ENCODE peak calls at places on chromosomes 16 and 17, in seven cellular contexts. H is cardiac muscle cell, J is adrenal gland, M is heart right ventricle, N is uterus, Q is right atrium auricular region, P is IMR-90. A is an unnamed sample.

GRCh38 chr16:4873091-4873490 is 25.8 kb downstream of the UBN1 start:
- DNase-seq in Q (no peak), H (no peak), M (no peak), P (no peak), J (no peak), N (no peak), A (no peak)

GRCh38 chr17:76048711-76049110 is 21.6 kb upstream of the EVPL start:
- DNase-seq in Q (no peak), N (no peak), M (no peak), H (no peak), J (no peak), P (peak; percentile 16), A (no peak)

GRCh38 chr16:47004652-47005051 is 31.2 kb upstream of the DNAJA2 start:
- DNase-seq in J (no peak), M (no peak), Q (no peak), P (no peak), N (no peak), H (no peak), A (no peak)

GRCh38 chr17:34098712-34099111 is 156.4 kb upstream of the CCL2 start:
- DNase-seq in P (no peak), J (no peak), N (no peak), H (no peak), Q (no peak), M (no peak), A (no peak)

GRCh38 chr17:77707546-77707945 is 251.0 kb upstream of the TNRC6C start:
- DNase-seq in N (no peak), P (no peak), J (no peak), M (no peak), H (no peak), Q (no peak), A (no peak)

GRCh38 chr16:12758670-12759558 is 44.8 kb downstream of the CPPED1 start:
- DNase-seq in M (no peak), J (no peak), Q (no peak), N (no peak), P (no peak), H (no peak), A (no peak)

GRCh38 chr17:60423865-60424264 is 1.6 kb downstream of the CHCT1 start:
- DNase-seq in P (no peak), N (no peak), H (no peak), J (no peak), M (no peak), Q (no peak), A (no peak)

GRCh38 chr16:57081744-57082143 is 10.6 kb upstream of the CPNE2 start:
- DNase-seq in N (no peak), M (no peak), J (no peak), Q (no peak), H (no peak), P (no peak), A (no peak)

GRCh38 chr17:74547736-74548135 is 1.8 kb upstream of the CD300C start:
- DNase-seq in H (no peak), Q (no peak), N (no peak), P (no peak), M (no peak), J (no peak), A (no peak)

GRCh38 chr17:46738544-46738943 is 79.9 kb downstream of the WNT3 start:
- DNase-seq in Q (no peak), H (no peak), J (no peak), N (no peak), M (no peak), P (peak; percentile 42), A (no peak)

DNA sequence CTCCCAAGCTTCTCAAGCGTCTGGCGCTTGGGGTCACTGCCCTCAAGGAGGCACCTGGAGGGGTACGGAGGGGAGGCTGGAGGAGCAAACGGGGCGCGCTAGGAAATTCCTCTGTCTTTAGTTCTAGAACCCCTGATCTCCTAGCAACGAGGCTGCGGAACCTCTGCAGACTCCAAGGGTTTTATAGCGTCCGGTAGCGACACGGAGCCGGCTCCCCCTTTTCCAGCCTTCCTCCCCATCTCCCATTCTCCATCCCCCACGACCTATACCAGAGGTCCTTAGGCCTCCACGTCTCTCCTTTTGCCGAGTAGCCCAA is 601 bp upstream of the CDIPT start:
- DNase-seq in P (no peak), J (no peak), Q (no peak), N (no peak), M (no peak), H (no peak), A (no peak)
- H3K4me3 ChIP-seq in P (peak overlapping the region; percentile 20), J (peak overlapping the region; percentile 88), Q (peak overlapping the region; percentile 100), N (peak overlapping the region; percentile 3), M (no peak overlapping the region), H (no peak overlapping the region), A (no peak overlapping the region)

GRCh38 chr16:68288252-68288650 is 22.5 kb downstream of the SLC7A6OS start:
- DNase-seq in N (no peak), H (no peak), P (no peak), Q (no peak), J (no peak), M (no peak), A (no peak)
- H3K4me1 ChIP-seq in N (no peaks in the 10 kb centered on the region), H (peaks cover 14% of the 10 kb centered on the region), P (peaks cover 11% of the 10 kb centered on the region), Q (no peaks in the 10 kb centered on the region), J (peaks cover 55% of the 10 kb centered on the region), M (peaks cover 82% of the 10 kb centered on the region), A (peaks cover 26% of the 10 kb centered on the region)

GRCh38 chr17:79808763-79809529 is 12.1 kb upstream of the CBX8 start:
- DNase-seq in N (no peak), J (peak; percentile 34), H (no peak), P (no peak), M (no peak), Q (no peak), A (peak; percentile 50)
- TF ChIP-seq CTCF in N (no peak), J (peak; percentile 29), H (no peak), P (peak; percentile 31), M (peak; percentile 9), Q (peak; percentile 54), A (no peak)

GRCh38 chr17:81413497-81414135 is 18.4 kb downstream of the BAHCC1 start:
- DNase-seq in M (no peak), H (no peak), N (no peak), P (no peak), Q (no peak), J (no peak), A (no peak)

GRCh38 chr17:81410852-81411251 is 15.6 kb downstream of the BAHCC1 start:
- DNase-seq in H (no peak), Q (no peak), M (no peak), N (no peak), P (no peak), J (no peak), A (no peak)

GRCh38 chr17:81409190-81409935 is 14.1 kb downstream of the BAHCC1 start:
- DNase-seq in N (no peak), M (no peak), J (peak; percentile 74), H (no peak), P (no peak), Q (no peak), A (no peak)

GRCh38 chr17:81412490-81413093 is 17.3 kb downstream of the BAHCC1 start:
- DNase-seq in Q (no peak), H (no peak), P (peak; percentile 76), M (no peak), J (no peak), N (no peak), A (no peak)

GRCh38 chr17:81411305-81411704 is 16.0 kb downstream of the BAHCC1 start:
- DNase-seq in J (no peak), N (no peak), P (no peak), H (no peak), Q (no peak), M (no peak), A (no peak)
- H3K4me3 ChIP-seq in J (no peak overlapping the region), N (no peak overlapping the region), P (no peak overlapping the region), H (no peak overlapping the region), Q (no peak overlapping the region), M (no peak overlapping the region), A (no peak overlapping the region)

GRCh38 chr16:975313-975690 is 4.5 kb upstream of the LMF1 start:
- DNase-seq in J (no peak), H (no peak), M (no peak), P (no peak), Q (no peak), N (no peak), A (no peak)

GRCh38 chr16:976389-976931 is 5.1 kb upstream of the SOX8 start:
- DNase-seq in M (no peak), J (no peak), N (no peak), P (no peak), Q (no peak), H (no peak), A (no peak)

GRCh38 chr16:973366-973765 is 2.6 kb upstream of the LMF1 start:
- DNase-seq in N (no peak), H (no peak), M (no peak), J (no peak), Q (no peak), P (no peak), A (no peak)

GRCh38 chr16:974001-974601 is 3.3 kb upstream of the LMF1 start:
- DNase-seq in P (no peak), M (no peak), J (no peak), H (peak; percentile 61), N (no peak), Q (no peak), A (no peak)

DNA sequence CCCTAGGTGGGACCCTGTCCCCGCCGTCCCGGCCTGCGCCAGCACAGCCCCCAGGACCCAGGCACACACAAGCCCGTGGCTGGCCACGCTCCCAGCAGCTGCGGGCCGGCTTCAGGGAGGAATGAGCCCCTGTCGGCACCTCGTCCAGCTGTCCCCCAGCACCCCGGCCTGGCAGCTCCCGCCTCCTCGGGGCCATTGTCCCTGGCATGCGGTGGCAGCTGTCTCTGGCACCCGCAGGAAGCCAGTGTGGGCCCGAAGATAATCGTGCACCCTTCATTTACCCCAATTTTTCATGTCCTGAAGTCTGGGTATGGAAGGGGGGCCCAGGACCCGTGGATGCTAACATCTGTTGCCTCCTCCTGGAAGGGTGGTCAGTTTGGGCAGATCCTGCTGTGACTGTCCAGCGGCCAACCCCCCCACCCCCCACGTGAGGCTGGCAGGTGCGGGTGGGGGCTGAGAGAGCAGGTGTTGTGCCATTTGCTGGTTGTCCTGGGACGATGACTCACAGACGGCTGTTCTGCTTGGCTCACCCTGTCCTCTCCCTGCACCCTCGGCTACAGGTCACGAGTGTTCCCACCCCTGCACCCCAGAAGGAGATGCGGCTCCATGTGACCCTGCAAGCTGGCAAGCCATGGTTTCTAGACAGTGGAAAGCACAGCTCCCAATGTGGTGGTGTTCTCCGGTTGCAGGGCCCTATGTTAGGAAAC is 4.0 kb upstream of the LMF1 start:
- DNase-seq in P (no peak), H (peak; percentile 75), M (no peak), N (no peak), J (peak; percentile 49), Q (no peak), A (no peak)
- H3K4me1 ChIP-seq in P (peaks cover 3% of the 10 kb centered on the region), H (peaks cover 24% of the 10 kb centered on the region), M (peaks cover 17% of the 10 kb centered on the region), N (peaks cover 3% of the 10 kb centered on the region), J (peaks cover 17% of the 10 kb centered on the region), Q (no peaks in the 10 kb centered on the region), A (peaks cover 7% of the 10 kb centered on the region)

GRCh38 chr17:68035523-68036303 is at the start of gene KPNA2:
- DNase-seq in P (peak; percentile 98), M (peak; percentile 92), H (peak; percentile 98), J (peak; percentile 97), N (peak; percentile 95), Q (peak; percentile 96), A (peak; percentile 96)
- TF ChIP-seq CTCF in P (no peak), M (no peak), H (no peak), J (no peak), N (no peak), Q (peak; percentile 5), A (no peak)